ENCODE peak calls at places on chromosomes 12 and 14, in ten cellular contexts. Q is SK-N-SH; I is tibial artery; S is mucosa of descending colon; R is bronchial epithelial cell; P is skeletal muscle cell; A is ovary; Y is GM23248; D is Jurkat, Clone E6-1; B is pancreas. X is an unnamed sample.

GRCh38 chr14:102592969-102593840 is 756 bp downstream of the RCOR1 start:
- DNase-seq in Q (peak; percentile 82), B (peak; percentile 58), Y (peak; percentile 84), D (no peak), S (peak; percentile 77), A (peak; percentile 39), I (peak; percentile 35), R (no peak), P (no peak), X (peak; percentile 61)

GRCh38 chr14:72715215-72715909 is 178.5 kb downstream of the DPF3 start:
- DNase-seq in Q (no peak), R (no peak), P (no peak), A (peak; percentile 27), S (no peak), B (no peak), Y (peak; percentile 26), I (no peak), D (peak; percentile 77), X (peak; percentile 69)

GRCh38 chr12:67356400-67356799 is 87.2 kb downstream of the CAND1 start:
- DNase-seq in D (no peak), I (no peak), Q (no peak), S (no peak), R (no peak), Y (no peak), B (peak; percentile 14), A (no peak), P (no peak), X (no peak)

GRCh38 chr12:88237954-88238353 is 95.8 kb downstream of the TMTC3 start:
- DNase-seq in B (no peak), A (no peak), Y (peak; percentile 76), I (no peak), P (peak; percentile 54), S (no peak), D (no peak), R (peak; percentile 92), Q (no peak), X (no peak)

GRCh38 chr12:19712041-19712440 is 272.7 kb downstream of the AEBP2 start:
- DNase-seq in B (no peak), I (no peak), A (no peak), D (no peak), R (peak; percentile 85), Q (no peak), S (no peak), Y (peak; percentile 77), P (peak; percentile 72), X (no peak)

GRCh38 chr14:47039336-47039735 is 387.8 kb upstream of the RPL10L start:
- DNase-seq in D (no peak), P (no peak), Y (no peak), I (no peak), Q (no peak), B (no peak), S (no peak), R (no peak), A (no peak), X (no peak)

GRCh38 chr12:37672655-37673260 is 643.8 kb upstream of the ALG10B start:
- DNase-seq in P (no peak), A (no peak), D (peak; percentile 39), Q (no peak), R (peak; percentile 10), S (no peak), B (no peak), I (no peak), Y (peak; percentile 22), X (no peak)

GRCh38 chr12:56751712-56752598 is at the start of gene PRIM1:
- DNase-seq in B (peak; percentile 84), A (peak; percentile 75), P (peak; percentile 14), S (peak; percentile 90), R (peak; percentile 58), I (peak; percentile 70), Y (peak; percentile 92), D (peak; percentile 78), Q (peak; percentile 96), X (peak; percentile 76)

GRCh38 chr14:69044965-69045555 is 66.0 kb upstream of the ACTN1 start:
- DNase-seq in Q (no peak), S (no peak), D (no peak), Y (peak; percentile 52), R (peak; percentile 32), B (no peak), P (peak; percentile 66), I (no peak), A (peak; percentile 66), X (peak; percentile 61)

GRCh38 chr12:42145552-42146215 is 1.0 kb upstream of the GXYLT1 start:
- DNase-seq in Y (no peak), B (no peak), A (no peak), R (peak; percentile 28), D (no peak), I (no peak), S (no peak), P (no peak), Q (no peak), X (no peak)

GRCh38 chr12:7934153-7934552 is 1.8 kb downstream of the SLC2A3 start:
- DNase-seq in D (no peak), B (no peak), P (no peak), Q (no peak), I (no peak), S (no peak), A (no peak), Y (peak; percentile 36), R (no peak), X (no peak)

DNA sequence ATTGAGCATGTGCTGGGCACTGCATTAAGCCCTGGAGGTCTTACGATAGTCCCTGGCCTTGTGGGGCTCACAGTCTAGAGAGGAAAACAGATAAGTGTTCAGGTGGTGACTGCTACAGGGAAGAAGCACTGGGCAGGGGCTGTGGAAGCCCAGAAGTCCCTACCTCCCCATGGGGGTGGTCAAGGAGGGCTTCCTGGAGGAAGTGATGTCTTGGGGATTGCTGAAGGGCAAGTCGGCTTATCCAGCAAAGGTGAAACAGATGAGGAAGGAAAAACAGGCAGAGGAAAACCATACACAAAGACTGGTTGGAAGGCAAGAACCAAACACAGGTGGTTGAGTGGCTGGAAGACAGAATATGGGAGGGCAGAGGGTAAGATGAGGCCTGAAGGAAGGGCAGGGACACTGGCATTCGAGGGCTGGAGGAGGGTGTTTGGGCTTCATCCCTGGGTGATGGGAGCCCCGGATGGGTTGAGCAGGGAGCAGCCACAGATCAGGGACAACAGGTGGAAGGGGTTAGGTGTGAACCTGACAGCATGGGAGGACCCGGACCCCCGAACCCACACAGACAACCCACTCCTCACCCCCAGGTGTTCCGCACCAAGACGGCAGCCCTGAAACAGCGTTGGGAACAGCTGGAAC is 2.8 kb downstream of the CFAP73 start:
- DNase-seq in I (no peak), P (no peak), A (no peak), R (no peak), Q (no peak), D (no peak), Y (no peak), B (no peak), S (no peak), X (no peak)
- H3K4me3 ChIP-seq in I (peak overlapping the region; percentile 44), P (no peak overlapping the region), A (no peak overlapping the region), R (no peak overlapping the region), Q (peak overlapping the region; percentile 56), D (peak overlapping the region; percentile 51), Y (peak overlapping the region; percentile 55), B (peak overlapping the region; percentile 48), S (no peak overlapping the region), X (peak overlapping the region; percentile 34)

GRCh38 chr14:52269100-52269499 is 1.6 kb downstream of the PTGDR start:
- DNase-seq in P (no peak), Q (no peak), D (no peak), B (no peak), A (no peak), I (no peak), R (no peak), Y (no peak), S (no peak), X (no peak)

GRCh38 chr14:52266782-52267181 is 716 bp upstream of the PTGDR start:
- DNase-seq in Y (peak; percentile 70), A (no peak), B (no peak), Q (no peak), P (peak; percentile 59), R (no peak), I (peak; percentile 27), S (no peak), D (no peak), X (no peak)

GRCh38 chr14:52267501-52268190 is at the start of gene PTGDR:
- DNase-seq in D (no peak), B (no peak), P (no peak), I (peak; percentile 35), A (no peak), R (no peak), Q (peak; percentile 32), Y (peak; percentile 53), S (peak; percentile 87), X (peak; percentile 33)

GRCh38 chr14:52266179-52266578 is 1.3 kb upstream of the PTGDR start:
- DNase-seq in Y (peak; percentile 88), B (peak; percentile 13), D (no peak), P (peak; percentile 96), A (no peak), S (no peak), R (peak; percentile 32), Q (no peak), I (peak; percentile 75), X (no peak)

DNA sequence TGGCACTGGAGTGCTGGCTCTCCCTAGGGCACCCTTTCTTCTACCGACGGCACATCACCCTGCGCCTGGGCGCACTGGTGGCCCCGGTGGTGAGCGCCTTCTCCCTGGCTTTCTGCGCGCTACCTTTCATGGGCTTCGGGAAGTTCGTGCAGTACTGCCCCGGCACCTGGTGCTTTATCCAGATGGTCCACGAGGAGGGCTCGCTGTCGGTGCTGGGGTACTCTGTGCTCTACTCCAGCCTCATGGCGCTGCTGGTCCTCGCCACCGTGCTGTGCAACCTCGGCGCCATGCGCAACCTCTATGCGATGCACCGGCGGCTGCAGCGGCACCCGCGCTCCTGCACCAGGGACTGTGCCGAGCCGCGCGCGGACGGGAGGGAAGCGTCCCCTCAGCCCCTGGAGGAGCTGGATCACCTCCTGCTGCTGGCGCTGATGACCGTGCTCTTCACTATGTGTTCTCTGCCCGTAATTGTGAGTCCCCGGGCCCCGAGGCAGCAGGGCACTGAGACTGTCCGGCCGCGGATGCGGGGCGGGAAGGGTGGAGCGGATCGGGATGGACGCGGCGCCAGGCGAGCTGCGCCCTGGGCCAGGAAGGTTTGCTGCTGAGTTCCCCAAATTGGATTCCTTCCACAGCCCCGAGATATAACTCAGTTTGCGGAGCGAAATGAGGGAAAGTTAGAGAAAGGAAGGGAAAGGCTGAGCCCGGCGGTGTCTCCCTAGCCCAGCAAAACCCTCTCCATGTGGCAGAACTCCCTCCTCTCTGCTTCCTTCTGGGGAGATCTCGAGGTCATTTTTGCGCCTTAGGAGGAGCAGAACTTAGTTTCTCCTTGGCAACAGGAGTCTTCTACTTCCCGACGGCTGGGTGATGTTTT is 928 bp downstream of the PTGDR start:
- DNase-seq in R (no peak), Q (peak; percentile 36), B (no peak), P (no peak), S (peak; percentile 55), A (no peak), I (no peak), Y (peak; percentile 61), D (no peak), X (peak; percentile 13)
- H3K4me3 ChIP-seq in R (no peak overlapping the region), Q (no peak overlapping the region), B (peak overlapping the region; percentile 33), P (peak overlapping the region; percentile 43), S (peak overlapping the region; percentile 56), A (peak overlapping the region; percentile 47), I (peak overlapping the region; percentile 62), Y (peak overlapping the region; percentile 69), D (no peak overlapping the region), X (peak overlapping the region; percentile 61)

GRCh38 chr12:131990980-131991305 is 41.2 kb downstream of the EP400 start:
- DNase-seq in I (no peak), P (no peak), D (no peak), A (no peak), Q (no peak), S (no peak), Y (no peak), B (no peak), R (no peak), X (no peak)
- H3K4me3 ChIP-seq in I (no peak overlapping the region), P (no peak overlapping the region), D (no peak overlapping the region), A (no peak overlapping the region), Q (no peak overlapping the region), S (no peak overlapping the region), Y (no peak overlapping the region), B (no peak overlapping the region), R (no peak overlapping the region), X (no peak overlapping the region)

GRCh38 chr14:28774764-28775738 is 8.5 kb downstream of the FOXG1 start:
- DNase-seq in D (no peak), R (no peak), A (no peak), Y (no peak), Q (no peak), S (no peak), I (no peak), P (no peak), B (no peak), X (no peak)
- H3K4me3 ChIP-seq in D (no peak overlapping the region), R (no peak overlapping the region), A (no peak overlapping the region), Y (no peak overlapping the region), Q (peak overlapping the region; percentile 50), S (no peak overlapping the region), I (no peak overlapping the region), P (peak overlapping the region; percentile 39), B (no peak overlapping the region), X (no peak overlapping the region)

X was measured in heart right ventricle.